ENCODE peak calls at places on chromosomes 13 and 19, in seven cellular contexts. E, G, P, Q, N, R and Z are unnamed samples.

GRCh38 chr13:94217370-94217769 is 262.1 kb downstream of the DCT start:
- DNase-seq in N (no peak), P (no peak), R (no peak), E (no peak), G (no peak), Q (no peak), Z (no peak)

GRCh38 chr19:54133312-54133956 is 4.1 kb upstream of the CNOT3 start:
- DNase-seq in N (peak), E (no peak), G (no peak), P (no peak), R (no peak), Q (peak), Z (no peak)

GRCh38 chr19:20038358-20039202 is 725 bp downstream of the ZNF682 start:
- DNase-seq in Q (no peak), R (no peak), E (no peak), G (no peak), P (no peak), N (no peak), Z (no peak)

GRCh38 chr13:62320129-62320724 is 904.6 kb upstream of the PCDH20 start:
- DNase-seq in R (no peak), Q (no peak), E (peak), P (no peak), G (no peak), N (peak), Z (no peak)

GRCh38 chr19:22532388-22533310 is 101.5 kb upstream of the ZNF492 start:
- DNase-seq in P (no peak), E (no peak), G (no peak), Q (no peak), R (no peak), N (no peak), Z (no peak)

GRCh38 chr19:39949026-39949747 is 14.8 kb upstream of the FCGBP start:
- DNase-seq in P (no peak), R (no peak), Q (no peak), G (no peak), N (no peak), E (no peak), Z (no peak)

GRCh38 chr13:101649490-101650126 is 197.1 kb downstream of the ITGBL1 start:
- DNase-seq in G (no peak), Q (no peak), R (no peak), P (no peak), N (no peak), E (no peak), Z (no peak)

GRCh38 chr13:20191311-20191901 is 1.3 kb downstream of the GJB2 start:
- DNase-seq in P (no peak), R (no peak), Q (no peak), E (no peak), N (no peak), G (no peak), Z (no peak)

GRCh38 chr19:49340069-49340864 is 5.1 kb downstream of the CD37 start:
- DNase-seq in E (peak), P (peak), N (no peak), R (no peak), Q (peak), G (peak), Z (no peak)

GRCh38 chr13:46321494-46322225 is 65.4 kb downstream of the RUBCNL start:
- DNase-seq in R (peak), Q (peak), E (peak), N (peak), P (peak), G (peak), Z (peak)

GRCh38 chr19:2150794-2151338 is 500 bp downstream of the AP3D1 start:
- DNase-seq in R (no peak), E (no peak), P (no peak), G (no peak), N (no peak), Q (no peak), Z (no peak)

GRCh38 chr19:3116621-3117020 is 19.2 kb upstream of the GNA15 start:
- DNase-seq in Q (no peak), P (no peak), G (no peak), N (no peak), E (no peak), R (no peak), Z (no peak)

GRCh38 chr19:6740589-6741348 is 1.3 kb downstream of the TRIP10 start:
- DNase-seq in E (peak), N (no peak), R (peak), Q (peak), P (peak), G (no peak), Z (no peak)

GRCh38 chr19:45952691-45953505 is 20.8 kb downstream of the NOVA2 start:
- DNase-seq in Q (peak), P (peak), G (peak), R (peak), E (peak), N (peak), Z (no peak)

GRCh38 chr19:52948025-52948770 is 14.5 kb downstream of the ZNF816 start:
- DNase-seq in N (no peak), R (no peak), P (no peak), E (no peak), Q (no peak), G (no peak), Z (no peak)

GRCh38 chr13:98981596-98982195 is 3.8 kb upstream of the DOCK9 start:
- DNase-seq in G (no peak), R (no peak), P (no peak), E (no peak), N (no peak), Q (no peak), Z (no peak)

GRCh38 chr19:2608602-2608922 is 93.9 kb downstream of the GNG7 start:
- DNase-seq in N (no peak), E (no peak), P (no peak), R (no peak), G (peak), Q (no peak), Z (no peak)

GRCh38 chr13:63516124-63516523 is 2100.5 kb upstream of the PCDH20 start:
- DNase-seq in G (no peak), R (no peak), E (no peak), P (no peak), N (no peak), Q (no peak), Z (no peak)

GRCh38 chr19:3977242-3978143 is 6.6 kb upstream of the DAPK3 start:
- DNase-seq in P (no peak), G (no peak), Q (peak), N (no peak), R (no peak), E (no peak), Z (no peak)

GRCh38 chr13:79637086-79637763 is 156.3 kb downstream of the NDFIP2 start:
- DNase-seq in E (no peak), R (no peak), G (no peak), Q (no peak), N (no peak), P (no peak), Z (no peak)

GRCh38 chr19:57813919-57814504 is 701 bp downstream of the ZNF552 start:
- DNase-seq in N (no peak), G (no peak), Q (peak), R (no peak), E (no peak), P (no peak), Z (no peak)

GRCh38 chr13:19634129-19634740 is 776 bp downstream of the MPHOSPH8 start:
- DNase-seq in N (peak), G (no peak), Q (peak), E (no peak), R (peak), P (no peak), Z (no peak)